ENCODE peak calls at places on chromosomes 3 and 15, in eight cellular contexts. F is sigmoid colon, I is stomach, C is SK-N-MC, B is GM12891, V is transverse colon, Y is Panc1, L is K562. P is an unnamed sample.

GRCh38 chr3:19543212-19543841 is 390.7 kb downstream of the EFHB start:
- DNase-seq in F (no peak), I (no peak), C (no peak), B (no peak), V (no peak), Y (peak; percentile 8), L (no peak), P (no peak)

GRCh38 chr3:101643009-101643844 is 33.7 kb downstream of the ZBTB11 start:
- DNase-seq in F (no peak), I (no peak), C (no peak), B (no peak), V (no peak), Y (no peak), L (no peak), P (no peak)

GRCh38 chr3:177597325-177598109 is 400.2 kb upstream of the TBL1XR1 start:
- DNase-seq in F (peak; percentile 84), I (no peak), C (peak; percentile 90), B (no peak), V (no peak), Y (no peak), L (peak; percentile 31), P (no peak)

GRCh38 chr15:63015618-63016017 is 26.9 kb upstream of the TPM1 start:
- DNase-seq in F (peak; percentile 75), I (no peak), C (no peak), B (no peak), V (no peak), Y (peak; percentile 53), L (no peak), P (no peak)

GRCh38 chr3:102979682-102980378 is 545.0 kb downstream of the ZPLD1 start:
- DNase-seq in F (peak; percentile 94), I (peak; percentile 29), C (no peak), B (no peak), V (peak; percentile 39), Y (no peak), L (no peak), P (no peak)

GRCh38 chr3:64805980-64806379 is 118.2 kb upstream of the ADAMTS9 start:
- DNase-seq in F (no peak), I (no peak), C (no peak), B (no peak), V (no peak), Y (no peak), L (no peak), P (no peak)

GRCh38 chr3:194104041-194104751 is 31.8 kb upstream of the HES1 start:
- DNase-seq in F (no peak), I (no peak), C (no peak), B (peak; percentile 40), V (no peak), Y (no peak), L (no peak), P (no peak)

GRCh38 chr3:71247221-71247947 is 336.1 kb downstream of the FOXP1 start:
- DNase-seq in F (no peak), I (no peak), C (no peak), B (no peak), V (no peak), Y (no peak), L (peak; percentile 85), P (no peak)

GRCh38 chr3:113232367-113232766 is 21.0 kb downstream of the BOC start:
- DNase-seq in F (no peak), I (no peak), C (no peak), B (no peak), V (no peak), Y (no peak), L (no peak), P (no peak)

GRCh38 chr3:40333416-40333815 is 23.9 kb downstream of the EIF1B start:
- DNase-seq in F (no peak), I (no peak), C (no peak), B (no peak), V (no peak), Y (no peak), L (no peak), P (no peak)

GRCh38 chr3:46663611-46664135 is 29.8 kb downstream of the ALS2CL start:
- DNase-seq in F (peak; percentile 49), I (peak; percentile 23), C (no peak), B (peak; percentile 6), V (peak; percentile 6), Y (no peak), L (peak; percentile 19), P (no peak)

GRCh38 chr3:4897765-4898453 is 81.3 kb upstream of the BHLHE40 start:
- DNase-seq in F (no peak), I (no peak), C (no peak), B (no peak), V (no peak), Y (no peak), L (no peak), P (no peak)

GRCh38 chr3:72245183-72245811 is 460.3 kb upstream of the PROK2 start:
- DNase-seq in F (peak; percentile 85), I (peak; percentile 66), C (no peak), B (no peak), V (no peak), Y (no peak), L (no peak), P (no peak)

GRCh38 chr3:185656321-185656840 is 70.3 kb downstream of the SENP2 start:
- DNase-seq in F (peak; percentile 88), I (no peak), C (no peak), B (no peak), V (peak; percentile 30), Y (no peak), L (no peak), P (no peak)
- TF ChIP-seq POLR2AphosphoS5 in F (peak; percentile 42), I (peak; percentile 49), C (no peak), B (no peak), V (peak; percentile 30), Y (no peak), L (no peak), P (peak; percentile 62)

DNA sequence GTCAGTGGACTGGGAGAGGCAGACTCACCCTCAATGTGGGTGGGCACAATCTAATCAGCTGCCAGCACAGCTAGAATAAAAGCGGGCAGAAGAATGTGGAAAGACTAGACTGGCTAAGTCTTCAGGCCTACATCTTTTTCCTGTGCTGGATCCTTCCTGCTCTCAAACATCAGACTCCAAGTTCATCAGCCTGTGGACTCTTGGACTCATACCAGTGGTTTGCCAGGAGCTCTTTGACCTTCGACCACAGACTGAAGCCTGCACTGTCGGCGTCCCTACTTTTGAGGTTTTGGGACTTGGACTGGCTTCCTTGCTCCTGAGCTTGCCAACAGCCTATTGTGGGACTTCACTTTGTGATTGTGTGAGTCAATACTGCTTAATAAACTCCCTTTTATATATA is 68.0 kb downstream of the CNTN3 start:
- DNase-seq in F (no peak), I (peak; percentile 26), C (no peak), B (no peak), V (no peak), Y (no peak), L (no peak), P (no peak)
- TF ChIP-seq POLR2AphosphoS5 in F (no peak), I (no peak), C (no peak), B (no peak), V (no peak), Y (no peak), L (no peak), P (no peak)

GRCh38 chr15:78955355-78955754 is 10.5 kb upstream of the CTSH start:
- DNase-seq in F (no peak), I (no peak), C (no peak), B (no peak), V (no peak), Y (no peak), L (no peak), P (no peak)
- TF ChIP-seq POLR2AphosphoS5 in F (no peak), I (no peak), C (no peak), B (no peak), V (no peak), Y (no peak), L (no peak), P (no peak)

GRCh38 chr15:73605759-73606423 is 27.3 kb downstream of the NPTN start:
- DNase-seq in F (no peak), I (no peak), C (no peak), B (no peak), V (no peak), Y (no peak), L (no peak), P (no peak)
- TF ChIP-seq POLR2AphosphoS5 in F (no peak), I (no peak), C (no peak), B (no peak), V (no peak), Y (no peak), L (no peak), P (no peak)

GRCh38 chr15:44468713-44469385 is 41.4 kb downstream of the CTDSPL2 start:
- DNase-seq in F (no peak), I (no peak), C (no peak), B (no peak), V (no peak), Y (peak; percentile 67), L (no peak), P (no peak)

DNA sequence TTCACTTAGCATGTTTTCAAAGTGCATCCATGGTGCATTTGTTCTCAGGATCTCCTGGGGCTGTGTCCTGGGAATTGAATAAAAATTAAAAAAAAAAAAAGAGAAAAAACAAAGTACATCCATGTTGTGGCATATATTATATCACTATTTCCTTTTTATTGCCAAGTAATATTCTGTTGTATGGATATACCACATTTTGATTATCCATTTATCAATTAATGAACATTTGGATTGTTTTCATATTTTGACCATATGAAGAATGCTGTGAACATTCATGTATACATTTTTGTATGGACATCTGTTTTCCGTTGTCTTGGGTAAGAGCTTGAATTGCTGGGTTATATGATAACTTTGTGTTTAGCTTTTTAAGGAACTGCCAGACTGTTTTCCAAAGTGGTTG is 44.5 kb downstream of the CTDSPL2 start:
- DNase-seq in F (no peak), I (no peak), C (no peak), B (no peak), V (no peak), Y (no peak), L (no peak), P (no peak)
- TF ChIP-seq POLR2AphosphoS5 in F (no peak), I (no peak), C (no peak), B (no peak), V (no peak), Y (no peak), L (no peak), P (no peak)

DNA sequence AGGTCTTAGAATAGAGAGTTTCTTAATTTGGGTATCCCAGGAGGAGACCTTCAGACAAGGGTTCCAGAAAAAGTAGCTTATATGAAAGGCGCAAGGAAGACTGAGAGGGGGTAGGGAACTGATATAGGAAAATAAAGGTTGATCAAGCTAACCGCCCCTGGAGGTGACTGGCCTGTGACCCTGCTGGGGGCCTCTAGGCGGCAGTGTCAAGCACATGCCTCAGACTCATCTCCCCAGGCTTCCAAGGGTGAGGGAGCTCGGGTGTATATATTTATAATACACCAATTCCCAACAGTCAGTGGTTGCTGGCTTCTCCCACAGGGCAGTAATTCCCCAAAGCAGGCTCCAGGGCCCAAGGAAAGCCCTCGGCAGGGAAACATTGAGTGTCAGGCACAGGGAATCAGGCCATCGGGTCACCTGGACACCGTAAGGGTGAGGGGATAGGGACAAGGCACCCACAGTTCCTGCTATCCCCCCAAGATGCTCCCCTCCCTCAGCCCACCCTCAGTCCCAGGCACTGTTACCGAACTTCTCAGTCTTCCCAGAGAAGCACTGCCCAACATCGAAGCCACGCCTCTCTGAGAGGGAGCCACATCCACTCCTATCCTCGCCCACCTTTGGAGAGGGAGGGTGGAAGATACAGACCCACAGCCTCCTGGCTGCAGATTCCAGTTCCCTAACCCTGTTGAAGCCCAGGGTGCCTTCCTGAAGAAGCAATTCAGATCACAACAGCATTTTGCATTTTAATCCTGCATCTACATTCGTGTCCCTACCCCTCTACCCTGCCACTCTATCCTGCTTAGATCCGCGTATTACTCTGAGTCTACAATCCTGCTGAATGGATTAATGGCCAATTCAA is 19.5 kb upstream of the CAV3 start:
- DNase-seq in F (no peak), I (no peak), C (no peak), B (peak; percentile 42), V (no peak), Y (no peak), L (peak; percentile 67), P (no peak)
- TF ChIP-seq POLR2AphosphoS5 in F (no peak), I (no peak), C (no peak), B (no peak), V (no peak), Y (no peak), L (no peak), P (no peak)

P was measured in upper lobe of left lung.